ENCODE peak calls at places on chromosomes 12 and 14, in seven cellular contexts. M, G, D, V, S, E and T are unnamed samples.

GRCh38 chr14:63012171-63012570 is 33.1 kb downstream of the KCNH5 start:
- DNase-seq in S (no peak), G (no peak), E (no peak), V (no peak), D (no peak), M (no peak), T (no peak)

GRCh38 chr12:46109343-46110219 is 119.2 kb upstream of the SCAF11 start:
- DNase-seq in D (no peak), M (no peak), G (no peak), E (no peak), V (no peak), S (no peak), T (no peak)

GRCh38 chr12:57452181-57452936 is 2.7 kb upstream of the INHBE start:
- DNase-seq in D (peak), V (no peak), E (no peak), G (no peak), S (no peak), M (no peak), T (no peak)

GRCh38 chr12:65778268-65779090 is 45.8 kb upstream of the HMGA2 start:
- DNase-seq in V (no peak), S (no peak), D (no peak), E (no peak), G (no peak), M (no peak), T (no peak)

GRCh38 chr14:50647282-50647681 is 20.8 kb downstream of the SAV1 start:
- DNase-seq in S (no peak), D (no peak), E (no peak), V (peak), M (no peak), G (no peak), T (no peak)

GRCh38 chr14:81655423-81656314 is 122.0 kb upstream of the SEL1L start:
- DNase-seq in V (no peak), G (no peak), S (peak), D (peak), E (no peak), M (no peak), T (no peak)

GRCh38 chr12:111767362-111768158 is 827 bp downstream of the ALDH2 start:
- DNase-seq in M (peak), G (peak), V (no peak), S (peak), E (no peak), D (no peak), T (peak)

GRCh38 chr12:87801860-87802720 is 227.1 kb downstream of the C12orf50 start:
- DNase-seq in V (no peak), D (no peak), G (no peak), S (no peak), E (no peak), M (no peak), T (no peak)

GRCh38 chr14:89486961-89487360 is 69.9 kb upstream of the FOXN3 start:
- DNase-seq in V (no peak), D (no peak), G (no peak), M (no peak), S (peak), E (no peak), T (no peak)

GRCh38 chr14:42884100-42884499 is 1277.4 kb downstream of the LRFN5 start:
- DNase-seq in E (no peak), S (no peak), D (no peak), V (no peak), M (no peak), G (no peak), T (no peak)

GRCh38 chr12:116217045-116217444 is 60.4 kb downstream of the MED13L start:
- DNase-seq in G (no peak), E (no peak), D (peak), M (no peak), S (no peak), V (no peak), T (no peak)

GRCh38 chr14:23725980-23726746 is 90.0 kb downstream of the DHRS2 start:
- DNase-seq in D (no peak), S (no peak), M (no peak), E (no peak), G (no peak), V (no peak), T (no peak)
- TF ChIP-seq SP1 in D (no peak), S (no peak), M (no peak), E (no peak), G (no peak), V (no peak), T (no peak)

GRCh38 chr14:71320107-71320733 is 413.0 kb downstream of the PCNX1 start:
- DNase-seq in G (peak), M (peak), S (peak), D (peak), V (peak), E (peak), T (peak)

GRCh38 chr14:71320734-71321555 is 413.7 kb downstream of the PCNX1 start:
- DNase-seq in G (no peak), S (no peak), M (peak), E (no peak), V (no peak), D (peak), T (peak)

GRCh38 chr14:71319646-71320045 is 412.4 kb downstream of the PCNX1 start:
- DNase-seq in V (no peak), D (peak), S (no peak), E (no peak), M (no peak), G (no peak), T (peak)

GRCh38 chr14:71322660-71323250 is 415.5 kb downstream of the PCNX1 start:
- DNase-seq in D (peak), E (no peak), G (no peak), M (no peak), S (no peak), V (peak), T (no peak)

DNA sequence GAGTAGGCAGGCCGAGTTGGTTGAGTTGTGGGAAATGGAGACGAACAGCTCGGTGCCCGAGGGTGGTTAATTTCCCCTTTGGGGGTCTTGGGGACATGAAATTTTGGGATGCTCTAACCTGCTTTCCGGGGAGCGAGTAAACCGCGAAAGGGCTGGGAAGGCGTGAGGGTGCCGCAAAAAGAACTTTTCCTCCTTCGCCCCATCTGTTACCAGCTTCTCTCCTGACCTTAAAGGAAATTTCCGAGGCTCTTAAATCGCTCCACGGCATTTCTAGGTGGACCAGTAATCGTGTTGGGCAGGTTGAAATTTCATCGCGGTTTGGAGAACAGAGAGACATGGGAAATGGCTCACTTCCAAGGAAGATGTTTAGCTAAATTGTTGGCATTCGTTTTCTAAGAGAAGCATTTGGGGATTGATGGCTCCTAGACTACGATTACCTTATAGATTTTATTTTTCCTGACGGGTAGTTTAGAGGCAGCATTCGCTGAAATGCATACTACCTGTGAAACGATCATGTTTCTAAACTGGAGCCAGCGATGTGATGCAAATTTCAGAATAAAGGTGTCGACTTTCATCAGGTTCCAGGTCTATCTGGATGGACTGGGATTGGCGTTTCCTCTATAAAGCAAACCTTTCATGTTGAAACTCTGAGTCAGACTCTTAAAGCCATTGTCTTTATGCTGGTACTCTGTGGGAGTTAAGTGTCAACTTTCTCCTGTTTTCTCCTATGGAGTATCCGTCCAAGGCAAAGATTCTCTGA is 414.5 kb downstream of the PCNX1 start:
- DNase-seq in S (peak), E (no peak), M (no peak), V (no peak), G (peak), D (peak), T (peak)
- TF ChIP-seq SP1 in S (peak), E (no peak), M (no peak), V (no peak), G (no peak), D (no peak), T (no peak)

GRCh38 chr14:92601131-92601710 is 87.6 kb downstream of the RIN3 start:
- DNase-seq in D (no peak), S (no peak), M (no peak), V (no peak), E (no peak), G (no peak), T (no peak)
- TF ChIP-seq SP1 in D (no peak), S (no peak), M (no peak), V (no peak), E (no peak), G (no peak), T (no peak)

GRCh38 chr12:15839682-15840081 is 42.5 kb upstream of the STRAP start:
- DNase-seq in D (no peak), V (no peak), E (no peak), G (no peak), S (no peak), M (no peak), T (no peak)
- TF ChIP-seq SP1 in D (no peak), V (no peak), E (no peak), G (no peak), S (no peak), M (no peak), T (no peak)

DNA sequence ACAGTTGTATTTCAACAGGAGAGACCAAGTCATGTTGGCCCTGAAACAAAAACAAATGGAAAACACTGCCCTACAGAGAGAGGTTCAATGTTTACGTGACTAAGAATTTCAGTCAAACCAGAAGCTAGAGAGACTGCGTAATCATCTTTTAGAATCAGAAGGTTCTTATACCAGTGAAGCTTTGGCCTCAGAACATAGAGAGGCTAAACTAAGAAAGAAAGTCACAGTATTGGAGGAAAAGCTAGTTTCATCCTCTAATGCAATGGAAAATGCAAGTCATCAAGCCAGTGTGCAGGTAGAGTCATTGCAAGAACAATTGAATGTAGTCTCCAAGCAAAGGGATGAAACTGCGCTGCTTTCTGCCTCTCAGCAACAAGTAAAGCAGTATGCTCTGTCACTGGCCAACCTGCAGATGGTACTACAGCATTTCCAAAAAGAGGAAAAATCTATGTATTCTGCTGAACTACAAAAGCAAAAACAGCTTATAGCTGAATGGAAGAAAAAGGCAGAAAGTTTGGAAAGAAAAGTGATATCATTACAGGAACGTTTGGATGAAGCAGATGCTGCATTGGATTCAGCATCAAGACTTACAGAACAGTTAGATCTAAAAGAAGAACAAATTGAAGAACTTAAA is 32.5 kb upstream of the NUAK1 start:
- DNase-seq in D (no peak), S (no peak), V (no peak), M (no peak), E (no peak), G (no peak), T (no peak)
- TF ChIP-seq SP1 in D (no peak), S (no peak), V (no peak), M (no peak), E (no peak), G (no peak), T (no peak)

DNA sequence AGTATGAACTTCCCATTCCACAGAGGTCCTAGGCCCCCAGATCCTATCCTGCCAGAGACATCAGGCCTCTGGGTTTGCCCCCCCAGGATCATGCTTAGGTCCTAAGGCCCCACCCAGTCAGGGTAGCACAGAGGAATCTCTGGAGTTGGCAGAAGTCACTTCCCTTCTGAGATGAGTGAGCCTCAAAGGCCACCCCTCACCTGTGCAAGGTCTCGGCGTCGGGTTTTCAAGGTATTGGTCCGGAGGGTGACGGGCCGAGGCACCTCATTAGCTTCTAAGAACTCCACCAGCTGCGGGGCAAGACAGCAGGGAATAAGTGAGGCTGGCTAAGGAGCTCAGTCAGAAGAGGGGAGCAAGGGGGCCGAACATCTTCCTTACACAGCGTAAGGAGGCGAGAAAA is 5.2 kb downstream of the NOP2 start:
- DNase-seq in G (no peak), D (no peak), S (no peak), M (no peak), E (no peak), V (no peak), T (no peak)
- TF ChIP-seq SP1 in G (no peak), D (no peak), S (no peak), M (no peak), E (no peak), V (no peak), T (no peak)

GRCh38 chr14:88385212-88386101 is at the start of gene SPATA7:
- DNase-seq in E (peak), D (peak), V (peak), S (peak), M (peak), G (peak), T (peak)
- TF ChIP-seq SP1 in E (peak), D (no peak), V (peak), S (peak), M (peak), G (no peak), T (no peak)

GRCh38 chr14:75226755-75227544 is 50.5 kb upstream of the TMED10 start:
- DNase-seq in M (no peak), S (no peak), G (no peak), V (no peak), D (no peak), E (no peak), T (no peak)
- TF ChIP-seq SP1 in M (no peak), S (no peak), G (no peak), V (no peak), D (no peak), E (no peak), T (no peak)

GRCh38 chr14:34204774-34205173 is 253.9 kb upstream of the EGLN3 start:
- DNase-seq in M (no peak), V (no peak), G (no peak), D (no peak), S (no peak), E (no peak), T (no peak)
- TF ChIP-seq SP1 in M (no peak), V (no peak), G (no peak), D (no peak), S (no peak), E (no peak), T (no peak)

GRCh38 chr12:50354908-50355307 is 41.5 kb downstream of the FAM186A start:
- DNase-seq in E (no peak), V (no peak), D (peak), S (no peak), M (no peak), G (no peak), T (no peak)
- TF ChIP-seq SP1 in E (no peak), V (no peak), D (no peak), S (no peak), M (no peak), G (no peak), T (no peak)